ENCODE peak calls at places on chromosome 7, in eight cellular contexts. H is progenitor cell of endocrine pancreas, W is epithelial cell of proximal tubule, D is WTC11, F is fibroblast of pulmonary artery, R is breast epithelium, U is astrocyte of the spinal cord, C is MM.1S. K is an unnamed sample.

GRCh38 chr7:123637203-123637602 is 18.5 kb upstream of the LMOD2 start:
- DNase-seq in R (no peak), D (no peak), F (no peak), C (no peak), H (no peak), U (no peak), W (no peak), K (no peak)

GRCh38 chr7:93955304-93955703 is 33.8 kb downstream of the GNG11 start:
- DNase-seq in W (no peak), R (no peak), U (no peak), D (no peak), H (no peak), F (no peak), C (no peak), K (no peak)

GRCh38 chr7:23422384-23422783 is 47.9 kb downstream of the IGF2BP3 start:
- DNase-seq in W (no peak), F (no peak), H (no peak), C (no peak), R (no peak), U (no peak), D (no peak), K (no peak)

GRCh38 chr7:17913250-17913649 is 27.0 kb downstream of the SNX13 start:
- DNase-seq in C (no peak), D (no peak), W (no peak), F (no peak), H (no peak), R (no peak), U (no peak), K (no peak)

GRCh38 chr7:137695942-137696341 is 150.8 kb downstream of the DGKI start:
- DNase-seq in F (no peak), C (no peak), R (no peak), U (no peak), D (no peak), W (no peak), H (no peak), K (no peak)

GRCh38 chr7:138233189-138233588 is 156.9 kb downstream of the AKR1D1 start:
- DNase-seq in C (no peak), R (no peak), W (no peak), U (no peak), F (no peak), H (no peak), D (no peak), K (no peak)

GRCh38 chr7:26046150-26046549 is 105.8 kb upstream of the NFE2L3 start:
- DNase-seq in R (no peak), F (no peak), W (peak), U (no peak), D (no peak), H (no peak), C (no peak), K (no peak)

GRCh38 chr7:84479059-84479458 is 284.5 kb upstream of the SEMA3A start:
- DNase-seq in C (no peak), W (no peak), U (no peak), H (no peak), R (no peak), D (no peak), F (no peak), K (no peak)

GRCh38 chr7:152752513-152752912 is 7.0 kb upstream of the ACTR3B start:
- DNase-seq in R (no peak), W (no peak), D (no peak), C (no peak), H (no peak), U (no peak), F (no peak), K (no peak)

GRCh38 chr7:100547872-100548271 is 8.9 kb downstream of the AGFG2 start:
- DNase-seq in D (no peak), U (peak), W (no peak), C (no peak), H (no peak), F (peak), R (no peak), K (no peak)

GRCh38 chr7:122273117-122273516 is 31.4 kb downstream of the FEZF1 start:
- DNase-seq in C (peak), R (no peak), W (no peak), H (no peak), U (no peak), D (no peak), F (no peak), K (no peak)

GRCh38 chr7:31052841-31053601 is 913 bp downstream of the ADCYAP1R1 start:
- DNase-seq in F (no peak), W (no peak), H (no peak), D (peak), C (no peak), U (no peak), R (no peak), K (no peak)

GRCh38 chr7:26603631-26604030 is 260.8 kb downstream of the SKAP2 start:
- DNase-seq in D (peak), U (peak), F (no peak), R (no peak), H (no peak), W (peak), C (no peak), K (no peak)

GRCh38 chr7:123798527-123799188 is 46.3 kb upstream of the HYAL4 start:
- DNase-seq in D (no peak), C (no peak), F (no peak), W (no peak), H (no peak), R (no peak), U (no peak), K (no peak)

GRCh38 chr7:131212114-131212513 is 115.6 kb upstream of the MKLN1 start:
- DNase-seq in W (no peak), H (peak), R (no peak), D (peak), F (peak), U (peak), C (no peak), K (no peak)

GRCh38 chr7:103065666-103066065 is 8.9 kb downstream of the FBXL13 start:
- DNase-seq in F (peak), W (no peak), H (peak), R (no peak), C (peak), D (peak), U (peak), K (peak)

GRCh38 chr7:157404845-157405481 is 68.2 kb downstream of the DNAJB6 start:
- DNase-seq in C (no peak), R (peak), F (peak), U (peak), H (no peak), W (no peak), D (no peak), K (no peak)

GRCh38 chr7:66326501-66327180 is 121.5 kb downstream of the TPST1 start:
- DNase-seq in U (peak), F (peak), C (no peak), W (no peak), H (no peak), D (no peak), R (no peak), K (no peak)

GRCh38 chr7:84697506-84697905 is 489.4 kb downstream of the SEMA3D start:
- DNase-seq in U (peak), C (no peak), W (peak), R (no peak), H (no peak), F (peak), D (no peak), K (no peak)

GRCh38 chr7:55538538-55538937 is 33.8 kb downstream of the VOPP1 start:
- DNase-seq in C (no peak), F (peak), R (no peak), W (no peak), H (no peak), D (no peak), U (peak), K (no peak)

GRCh38 chr7:90155206-90155605 is 937 bp downstream of the STEAP1 start:
- DNase-seq in H (no peak), F (peak), D (no peak), W (no peak), R (no peak), U (no peak), C (no peak), K (no peak)

GRCh38 chr7:144534196-144534595 is 130.7 kb upstream of the NOBOX start:
- DNase-seq in W (no peak), U (no peak), H (no peak), D (no peak), R (no peak), C (no peak), F (peak), K (no peak)

GRCh38 chr7:16066805-16067459 is 354.4 kb downstream of the CRPPA start:
- DNase-seq in C (no peak), H (no peak), D (no peak), U (no peak), F (no peak), W (no peak), R (no peak), K (no peak)

GRCh38 chr7:66145404-66145843 is 30.8 kb downstream of the CRCP start:
- DNase-seq in D (no peak), C (no peak), F (peak), U (no peak), R (no peak), H (no peak), W (no peak), K (no peak)

GRCh38 chr7:47579458-47579857 is 2.5 kb downstream of the TNS3 start:
- DNase-seq in H (no peak), D (no peak), W (no peak), U (no peak), C (no peak), R (no peak), F (no peak), K (no peak)

GRCh38 chr7:151247611-151248176 is 800 bp downstream of the SMARCD3 start:
- DNase-seq in H (no peak), U (peak), R (no peak), C (no peak), F (no peak), D (no peak), W (no peak), K (no peak)

GRCh38 chr7:139619367-139619657 is 95.8 kb downstream of the CLEC2L start:
- DNase-seq in F (peak), U (peak), W (no peak), C (no peak), R (no peak), D (no peak), H (no peak), K (no peak)
- TF ChIP-seq CTCF in F (peak), U (no peak), W (no peak), C (no peak), R (no peak), D (no peak), H (no peak), K (no peak)

GRCh38 chr7:107169120-107170050 is 582 bp downstream of the HBP1 start:
- DNase-seq in H (peak), W (peak), F (peak), C (peak), U (peak), R (peak), D (peak), K (peak)
- TF ChIP-seq CTCF in H (no peak), W (no peak), F (peak), C (peak), U (no peak), R (no peak), D (no peak), K (no peak)

DNA sequence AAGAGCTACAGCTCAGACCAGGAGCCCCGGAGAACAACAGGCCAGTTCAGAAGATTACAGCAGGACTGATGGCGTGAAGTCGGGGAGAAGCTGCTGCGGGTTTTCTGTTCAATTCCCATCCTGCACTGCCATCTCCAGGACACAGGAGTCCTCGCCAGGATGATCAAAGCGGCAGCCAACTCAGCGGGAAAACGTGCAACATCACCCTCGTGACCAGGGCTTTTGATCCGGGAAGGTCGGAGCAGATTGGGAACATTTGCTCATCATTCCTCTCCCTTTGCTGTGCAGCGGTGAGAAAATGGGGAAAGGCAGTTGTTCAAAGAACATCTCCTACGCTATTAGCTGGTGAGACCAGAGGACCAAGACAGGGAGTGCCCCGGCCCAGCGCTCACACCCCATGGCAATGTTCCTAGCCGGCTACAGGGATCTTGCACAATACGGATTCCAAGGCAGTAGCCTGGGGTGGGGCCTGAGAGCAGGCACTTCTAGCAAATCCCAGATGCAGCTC is 50.4 kb upstream of the FOXK1 start:
- DNase-seq in D (peak), C (no peak), W (peak), R (peak), F (peak), H (peak), U (peak), K (no peak)
- TF ChIP-seq CTCF in D (peak), C (peak), W (peak), R (peak), F (peak), H (peak), U (peak), K (no peak)

GRCh38 chr7:110595694-110596093 is 495.2 kb upstream of the LRRN3 start:
- DNase-seq in U (no peak), F (no peak), W (no peak), D (no peak), C (peak), R (no peak), H (no peak), K (no peak)

GRCh38 chr7:110587294-110587693 is 503.6 kb upstream of the LRRN3 start:
- DNase-seq in H (no peak), C (no peak), F (no peak), W (no peak), U (no peak), R (no peak), D (no peak), K (no peak)

GRCh38 chr7:110592557-110592956 is 498.4 kb upstream of the LRRN3 start:
- DNase-seq in C (no peak), R (no peak), F (no peak), D (no peak), U (no peak), H (no peak), W (no peak), K (no peak)

GRCh38 chr7:110591341-110591740 is 499.6 kb upstream of the LRRN3 start:
- DNase-seq in H (no peak), D (no peak), U (peak), R (no peak), C (no peak), F (no peak), W (no peak), K (no peak)

DNA sequence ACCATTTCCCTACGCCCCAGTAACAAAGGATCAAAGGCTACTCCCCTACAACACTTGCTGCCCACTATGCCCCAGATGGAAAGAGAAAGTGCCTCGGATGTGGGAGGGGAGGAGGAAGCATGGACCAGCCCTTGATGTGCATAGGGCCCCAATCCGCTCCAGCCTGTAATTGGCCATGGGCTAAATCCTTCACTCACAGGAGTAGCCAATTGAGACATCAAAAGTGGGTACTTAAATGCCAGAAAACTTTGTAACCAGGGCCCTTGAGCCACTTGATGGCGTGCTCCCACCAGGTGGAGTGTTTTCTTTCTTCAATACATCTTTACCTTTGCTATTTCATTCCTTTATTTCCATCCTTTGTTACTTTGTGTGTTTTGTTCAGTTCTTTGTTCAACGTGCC is 500.5 kb upstream of the LRRN3 start:
- DNase-seq in H (no peak), R (no peak), D (peak), C (no peak), U (no peak), F (no peak), W (no peak), K (no peak)
- TF ChIP-seq CTCF in H (no peak), R (no peak), D (no peak), C (no peak), U (no peak), F (no peak), W (no peak), K (no peak)

DNA sequence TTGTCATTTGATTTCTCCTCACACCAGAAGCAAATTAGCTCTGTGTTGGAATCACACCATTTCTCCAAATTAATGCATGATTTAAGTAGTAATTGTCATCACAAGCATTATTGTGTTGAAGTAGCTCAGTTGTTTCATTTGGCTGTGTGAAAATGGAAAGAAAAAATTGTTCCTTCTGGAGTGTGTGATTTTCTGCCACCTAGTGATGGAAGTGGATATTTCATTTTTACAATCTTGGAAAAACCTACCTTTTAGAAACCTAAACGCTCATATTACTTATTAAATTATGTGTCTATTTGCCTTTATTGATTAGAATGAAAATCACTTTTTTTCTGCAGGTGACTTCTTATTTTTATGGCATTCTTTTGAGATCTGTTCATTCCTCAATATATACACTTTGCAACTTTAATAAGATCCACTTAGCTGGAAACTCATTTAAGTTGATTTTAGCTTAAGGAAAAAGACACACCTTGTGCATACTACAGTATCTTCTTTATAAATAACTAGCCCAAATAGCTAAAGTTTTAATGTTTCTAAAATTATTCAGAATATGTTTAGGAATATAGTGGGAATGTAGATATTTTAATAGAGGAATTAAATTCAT is 50.0 kb downstream of the SRI start:
- DNase-seq in F (peak), W (no peak), C (peak), H (no peak), R (no peak), D (no peak), U (peak), K (no peak)
- TF ChIP-seq CTCF in F (peak), W (peak), C (peak), H (peak), R (peak), D (peak), U (peak), K (peak)

K was measured in activated B cell treated with CpG ODN at 0.5 μM for 24 hours.